ENCODE peak calls at places on chromosomes 5 and 9, in nine cellular contexts. J is frontal cortex; P is HEK293T; T is NCI-H1417; K is stimulated activated CD8-positive, alpha-beta memory T cell treated with anti-CD3 and anti-CD28 coated beads, Interleukin-15, amount 100 ng/mL, for 4 hours; R is activated CD8-positive, alpha-beta T cell treated with anti-CD3 and anti-CD28 coated beads for 36 hours; Z is NCI-H2171; X is nucleus accumbens; D is T follicular helper cell. M is an unnamed sample.

GRCh38 chr9:36040271-36040925 is 3.7 kb downstream of the RECK start:
- DNase-seq in R (no peak), D (no peak), P (no peak), T (no peak), Z (no peak), X (no peak), J (no peak), K (no peak), M (no peak)

GRCh38 chr5:138469540-138470321 is 4.5 kb downstream of the EGR1 start:
- DNase-seq in J (no peak), P (no peak), K (no peak), Z (no peak), D (no peak), R (no peak), T (no peak), X (no peak), M (peak)

GRCh38 chr5:39209924-39210323 is 9.4 kb downstream of the FYB1 start:
- DNase-seq in Z (no peak), R (peak), P (no peak), J (no peak), T (no peak), D (peak), K (peak), X (no peak), M (no peak)

GRCh38 chr5:156178117-156178516 is 148.8 kb upstream of the SGCD start:
- DNase-seq in R (no peak), J (no peak), T (no peak), D (no peak), X (no peak), P (no peak), Z (no peak), K (no peak), M (no peak)

GRCh38 chr9:132410642-132411041 is 631 bp downstream of the CFAP77 start:
- DNase-seq in K (no peak), P (no peak), J (no peak), T (peak), X (no peak), Z (no peak), D (no peak), R (peak), M (no peak)

GRCh38 chr5:72209515-72210115 is 102.3 kb downstream of the MAP1B start:
- DNase-seq in X (peak), D (no peak), K (no peak), T (peak), Z (peak), P (peak), R (no peak), J (no peak), M (no peak)

GRCh38 chr5:5359623-5360022 is 62.9 kb upstream of the ICE1 start:
- DNase-seq in P (no peak), D (no peak), J (no peak), X (no peak), Z (no peak), R (no peak), K (no peak), T (no peak), M (peak)

GRCh38 chr5:132777209-132778069 is at the start of gene SEPTIN8:
- DNase-seq in P (peak), R (peak), D (peak), Z (no peak), X (peak), K (peak), J (peak), T (peak), M (peak)

GRCh38 chr9:138049779-138050471 is 172.3 kb downstream of the CACNA1B start:
- DNase-seq in X (no peak), T (no peak), K (no peak), Z (no peak), J (no peak), D (no peak), P (no peak), R (no peak), M (no peak)

GRCh38 chr5:156934450-156935211 is 28.4 kb downstream of the TIMD4 start:
- DNase-seq in X (no peak), K (no peak), R (peak), Z (no peak), P (peak), J (peak), D (peak), T (peak), M (no peak)

GRCh38 chr5:111685969-111686368 is 71.0 kb downstream of the NREP start:
- DNase-seq in Z (no peak), R (no peak), X (no peak), P (peak), T (peak), J (no peak), K (no peak), D (no peak), M (no peak)

GRCh38 chr9:88184986-88185385 is 46.7 kb upstream of the SPATA31C2 start:
- DNase-seq in T (peak), Z (no peak), R (no peak), P (no peak), D (no peak), K (no peak), X (no peak), J (no peak), M (no peak)

GRCh38 chr5:5050797-5051196 is 89.3 kb upstream of the ADAMTS16 start:
- DNase-seq in P (no peak), K (no peak), X (no peak), J (no peak), T (no peak), R (no peak), Z (no peak), D (no peak), M (no peak)

GRCh38 chr9:80881946-80882345 is 807.4 kb downstream of the TLE1 start:
- DNase-seq in R (no peak), J (no peak), P (no peak), D (no peak), K (no peak), T (peak), X (no peak), Z (no peak), M (peak)

GRCh38 chr9:18456624-18457237 is 17.2 kb upstream of the ADAMTSL1 start:
- DNase-seq in P (no peak), R (no peak), D (no peak), X (no peak), J (no peak), T (no peak), Z (no peak), K (no peak), M (no peak)

GRCh38 chr5:78698218-78698751 is 49.7 kb upstream of the LHFPL2 start:
- DNase-seq in D (no peak), J (no peak), R (no peak), K (no peak), Z (no peak), P (no peak), T (no peak), X (no peak), M (no peak)

M was measured in SK-N-DZ.